ENCODE peak calls at places on chromosome 16, in four cellular contexts. One of them, this sample, is unnamed. For H3K36me3, the result is how much of the 10 kb centered on the place peaks cover.

GRCh38 chr16:22424161-22424937 is 49.9 kb upstream of the CDR2 start:
- DNase-seq in lower lobe of right lung: no peak
- DNase-seq in brain microvascular endothelial cell: no peak
- DNase-seq in heart left ventricle: no peak
- DNase-seq in this sample: no peak

GRCh38 chr16:85286066-85286712 is 173.9 kb upstream of the CIBAR2 start:
- DNase-seq in lower lobe of right lung: no peak
- DNase-seq in brain microvascular endothelial cell: peak
- DNase-seq in heart left ventricle: peak
- DNase-seq in this sample: no peak

GRCh38 chr16:50449800-50450199 is 81.0 kb upstream of the BRD7 start:
- DNase-seq in lower lobe of right lung: no peak
- DNase-seq in brain microvascular endothelial cell: no peak
- DNase-seq in heart left ventricle: no peak
- DNase-seq in this sample: no peak

GRCh38 chr16:3726021-3726687 is 8.8 kb upstream of the TRAP1 start:
- DNase-seq in lower lobe of right lung: no peak
- DNase-seq in brain microvascular endothelial cell: no peak
- DNase-seq in heart left ventricle: no peak
- DNase-seq in this sample: no peak

GRCh38 chr16:80058236-80058635 is 457.7 kb upstream of the MAF start:
- DNase-seq in lower lobe of right lung: no peak
- DNase-seq in brain microvascular endothelial cell: no peak
- DNase-seq in heart left ventricle: peak
- DNase-seq in this sample: peak

GRCh38 chr16:66487580-66488235 is 60.6 kb downstream of the BEAN1 start:
- DNase-seq in lower lobe of right lung: no peak
- DNase-seq in brain microvascular endothelial cell: no peak
- DNase-seq in heart left ventricle: no peak
- DNase-seq in this sample: no peak

GRCh38 chr16:27242398-27242797 is 26.2 kb downstream of the NSMCE1 start:
- DNase-seq in lower lobe of right lung: no peak
- DNase-seq in brain microvascular endothelial cell: no peak
- DNase-seq in heart left ventricle: no peak
- DNase-seq in this sample: no peak

GRCh38 chr16:303760-304505 is 21.0 kb downstream of the PDIA2 start:
- DNase-seq in lower lobe of right lung: no peak
- DNase-seq in brain microvascular endothelial cell: no peak
- DNase-seq in heart left ventricle: no peak
- DNase-seq in this sample: no peak

GRCh38 chr16:1610841-1611653 is 825 bp downstream of the IFT140 start:
- DNase-seq in lower lobe of right lung: no peak
- DNase-seq in brain microvascular endothelial cell: peak
- DNase-seq in heart left ventricle: no peak
- DNase-seq in this sample: no peak

GRCh38 chr16:67430504-67431076 is 331 bp upstream of the HSD11B2 start:
- DNase-seq in lower lobe of right lung: peak
- DNase-seq in brain microvascular endothelial cell: no peak
- DNase-seq in heart left ventricle: no peak
- DNase-seq in this sample: no peak

GRCh38 chr16:27333549-27333948 is 19.8 kb downstream of the IL4R start:
- DNase-seq in lower lobe of right lung: no peak
- DNase-seq in brain microvascular endothelial cell: no peak
- DNase-seq in heart left ventricle: no peak
- DNase-seq in this sample: no peak

GRCh38 chr16:31734265-31734664 is 139.3 kb upstream of the ZNF267 start:
- DNase-seq in lower lobe of right lung: no peak
- DNase-seq in brain microvascular endothelial cell: no peak
- DNase-seq in heart left ventricle: no peak
- DNase-seq in this sample: no peak
- H3K36me3 ChIP-seq in lower lobe of right lung: under half
- H3K36me3 ChIP-seq in brain microvascular endothelial cell: under half
- H3K36me3 ChIP-seq in heart left ventricle: under half
- H3K36me3 ChIP-seq in this sample: under half

GRCh38 chr16:24552705-24553104 is 13.3 kb downstream of the RBBP6 start:
- DNase-seq in lower lobe of right lung: no peak
- DNase-seq in brain microvascular endothelial cell: no peak
- DNase-seq in heart left ventricle: no peak
- DNase-seq in this sample: no peak

GRCh38 chr16:24550295-24550694 is 10.9 kb downstream of the RBBP6 start:
- DNase-seq in lower lobe of right lung: no peak
- DNase-seq in brain microvascular endothelial cell: no peak
- DNase-seq in heart left ventricle: no peak
- DNase-seq in this sample: no peak

GRCh38 chr16:24553983-24554382 is 14.6 kb downstream of the RBBP6 start:
- DNase-seq in lower lobe of right lung: no peak
- DNase-seq in brain microvascular endothelial cell: no peak
- DNase-seq in heart left ventricle: no peak
- DNase-seq in this sample: no peak

DNA sequence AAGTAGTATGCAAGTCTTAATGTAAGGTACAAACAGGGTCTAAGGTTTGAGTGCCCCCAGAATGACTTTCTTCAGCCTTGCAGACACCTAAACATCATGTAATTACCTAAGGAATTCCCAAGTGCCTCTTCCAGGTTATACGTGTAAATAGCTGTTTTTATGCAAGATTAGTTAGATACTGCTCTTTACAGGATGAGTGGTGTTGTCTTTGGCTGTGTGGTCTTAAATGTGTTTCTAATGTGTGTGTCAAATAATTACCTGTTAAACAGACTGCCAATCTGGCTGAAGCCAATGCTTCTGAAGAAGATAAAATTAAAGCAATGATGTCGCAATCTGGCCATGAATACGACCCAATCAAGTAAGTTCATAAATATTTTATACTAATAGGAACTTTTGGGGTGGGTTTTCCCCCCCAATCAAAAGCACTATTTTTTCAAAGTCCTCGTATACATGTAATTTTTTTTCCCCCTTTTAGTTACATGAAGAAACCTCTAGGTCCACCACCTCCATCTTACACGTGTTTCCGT is 16.0 kb downstream of the RBBP6 start:
- DNase-seq in lower lobe of right lung: no peak
- DNase-seq in brain microvascular endothelial cell: no peak
- DNase-seq in heart left ventricle: no peak
- DNase-seq in this sample: no peak
- H3K36me3 ChIP-seq in lower lobe of right lung: half or more
- H3K36me3 ChIP-seq in brain microvascular endothelial cell: under half
- H3K36me3 ChIP-seq in heart left ventricle: under half
- H3K36me3 ChIP-seq in this sample: under half

GRCh38 chr16:11988258-11988978 is 11.9 kb downstream of the SNX29 start:
- DNase-seq in lower lobe of right lung: no peak
- DNase-seq in brain microvascular endothelial cell: no peak
- DNase-seq in heart left ventricle: no peak
- DNase-seq in this sample: no peak
- H3K36me3 ChIP-seq in lower lobe of right lung: under half
- H3K36me3 ChIP-seq in brain microvascular endothelial cell: under half
- H3K36me3 ChIP-seq in heart left ventricle: under half
- H3K36me3 ChIP-seq in this sample: under half

GRCh38 chr16:69935740-69936139 is 15.4 kb upstream of the CLEC18A start:
- DNase-seq in lower lobe of right lung: no peak
- DNase-seq in brain microvascular endothelial cell: no peak
- DNase-seq in heart left ventricle: no peak
- DNase-seq in this sample: no peak

GRCh38 chr16:69937465-69937951 is 13.6 kb upstream of the CLEC18A start:
- DNase-seq in lower lobe of right lung: peak
- DNase-seq in brain microvascular endothelial cell: no peak
- DNase-seq in heart left ventricle: no peak
- DNase-seq in this sample: no peak

GRCh38 chr16:69935278-69935711 is 15.8 kb upstream of the CLEC18A start:
- DNase-seq in lower lobe of right lung: peak
- DNase-seq in brain microvascular endothelial cell: no peak
- DNase-seq in heart left ventricle: no peak
- DNase-seq in this sample: no peak

GRCh38 chr16:69936751-69937211 is 14.4 kb upstream of the CLEC18A start:
- DNase-seq in lower lobe of right lung: peak
- DNase-seq in brain microvascular endothelial cell: no peak
- DNase-seq in heart left ventricle: no peak
- DNase-seq in this sample: no peak

DNA sequence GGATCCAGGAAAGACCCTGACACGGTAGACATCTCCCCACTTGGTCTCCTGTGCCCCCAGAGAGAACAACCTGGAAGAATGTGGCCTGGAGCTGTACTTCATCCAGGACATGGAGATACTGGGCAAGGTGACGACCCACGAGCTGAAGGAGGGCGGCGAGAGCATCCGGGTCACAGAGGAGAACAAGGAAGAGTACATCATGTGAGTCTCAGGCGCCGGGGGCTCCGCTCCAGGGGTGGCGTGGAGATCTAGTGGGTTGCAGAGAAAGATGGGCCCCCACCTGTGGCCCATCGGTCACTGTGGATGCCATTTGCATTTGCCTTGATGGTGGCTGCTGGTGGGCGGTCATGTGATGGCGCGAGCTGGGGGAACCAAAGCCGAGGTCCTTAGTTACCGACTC is 14.9 kb upstream of the CLEC18A start:
- DNase-seq in lower lobe of right lung: no peak
- DNase-seq in brain microvascular endothelial cell: no peak
- DNase-seq in heart left ventricle: no peak
- DNase-seq in this sample: no peak
- H3K36me3 ChIP-seq in lower lobe of right lung: half or more
- H3K36me3 ChIP-seq in brain microvascular endothelial cell: half or more
- H3K36me3 ChIP-seq in heart left ventricle: half or more
- H3K36me3 ChIP-seq in this sample: under half

DNA sequence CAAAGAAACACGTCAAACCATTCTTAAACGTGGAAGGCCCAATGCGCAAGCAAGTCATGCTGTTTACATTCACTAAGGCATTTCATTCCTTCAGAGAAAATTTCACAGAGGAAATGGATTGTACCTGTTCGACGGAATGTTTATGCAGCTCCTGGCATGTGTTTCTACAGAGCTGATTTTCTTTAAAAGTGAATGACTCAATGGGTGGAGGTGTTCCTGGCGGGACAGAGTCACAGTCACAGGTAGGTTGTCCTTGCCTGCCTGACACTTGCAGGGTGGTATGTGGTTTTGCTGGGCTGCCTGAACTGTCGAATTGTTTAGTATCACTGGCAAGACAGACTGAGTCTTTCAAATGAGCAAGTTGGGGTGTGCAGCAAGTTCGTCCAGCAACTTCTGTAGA is 11.6 kb downstream of the PALB2 start:
- DNase-seq in lower lobe of right lung: no peak
- DNase-seq in brain microvascular endothelial cell: no peak
- DNase-seq in heart left ventricle: no peak
- DNase-seq in this sample: peak
- H3K36me3 ChIP-seq in lower lobe of right lung: half or more
- H3K36me3 ChIP-seq in brain microvascular endothelial cell: half or more
- H3K36me3 ChIP-seq in heart left ventricle: half or more
- H3K36me3 ChIP-seq in this sample: under half

DNA sequence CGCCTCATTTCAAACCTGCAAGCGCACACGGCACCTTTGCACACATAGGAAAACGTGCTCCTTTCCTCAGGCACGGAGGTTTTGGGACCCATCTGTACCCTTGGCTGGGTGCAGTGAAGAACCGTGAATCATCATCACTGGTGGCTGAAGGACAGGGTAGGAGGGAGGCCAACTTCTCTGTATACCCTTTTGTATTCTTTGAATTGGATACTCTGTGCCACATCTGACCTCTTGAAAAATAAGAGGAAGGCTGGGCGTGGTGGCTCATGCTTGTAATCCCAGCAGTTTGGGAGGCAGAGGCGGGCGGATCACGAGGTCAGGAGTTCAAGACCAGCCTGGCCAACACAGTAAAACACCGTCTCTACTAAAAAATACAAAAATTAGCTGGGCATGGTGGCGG is 11.7 kb downstream of the GPRC5B start:
- DNase-seq in lower lobe of right lung: no peak
- DNase-seq in brain microvascular endothelial cell: no peak
- DNase-seq in heart left ventricle: no peak
- DNase-seq in this sample: no peak
- H3K36me3 ChIP-seq in lower lobe of right lung: under half
- H3K36me3 ChIP-seq in brain microvascular endothelial cell: under half
- H3K36me3 ChIP-seq in heart left ventricle: under half
- H3K36me3 ChIP-seq in this sample: under half

This sample was measured in bronchial epithelial cell.